ENCODE peak calls at places on chromosomes 1 and 21, in five cellular contexts. I is NCI-H526 treated with DMSO at 0.1 percent for 48 hours, Q is GDM1, Z is Daoy, P is EL. R is an unnamed sample.

GRCh38 chr1:18294437-18295176 is 186.1 kb upstream of the KLHDC7A start:
- DNase-seq in P (no peak), I (no peak), Z (no peak), Q (no peak), R (no peak)

GRCh38 chr1:183110466-183110865 is 75.6 kb upstream of the LAMC2 start:
- DNase-seq in Z (no peak), Q (no peak), I (no peak), P (no peak), R (no peak)

GRCh38 chr1:62800825-62801306 is 16.9 kb downstream of the ATG4C start:
- DNase-seq in Q (peak), I (no peak), Z (no peak), P (peak), R (no peak)

GRCh38 chr21:43191521-43191920 is 22.7 kb downstream of the CRYAA start:
- DNase-seq in Z (no peak), I (no peak), Q (no peak), P (no peak), R (no peak)

GRCh38 chr1:67572217-67572593 is 112.8 kb upstream of the GADD45A start:
- DNase-seq in P (no peak), Q (no peak), I (no peak), Z (no peak), R (no peak)

GRCh38 chr21:43603230-43603626 is 56.1 kb downstream of the HSF2BP start:
- DNase-seq in Q (no peak), Z (no peak), I (no peak), P (no peak), R (no peak)

GRCh38 chr1:202684716-202685115 is 25.5 kb downstream of the SYT2 start:
- DNase-seq in Z (peak), P (no peak), Q (no peak), I (no peak), R (no peak)

GRCh38 chr1:227245613-227246320 is 72.5 kb downstream of the CDC42BPA start:
- DNase-seq in I (no peak), Z (no peak), P (no peak), Q (no peak), R (no peak)

GRCh38 chr1:31580513-31580870 is 4.2 kb downstream of the TINAGL1 start:
- DNase-seq in Z (no peak), I (no peak), Q (no peak), P (no peak), R (no peak)

GRCh38 chr1:200739499-200740290 is 1.0 kb downstream of the CAMSAP2 start:
- DNase-seq in Q (no peak), P (peak), Z (no peak), I (no peak), R (peak)

R was measured in nephron progenitor cell.